ENCODE peak calls at places on chromosomes 7 and 10, in seven cellular contexts. One of them, this sample, is unnamed. For H3K4me1 and H3K27me3, the result is how much of the 10 kb centered on the place peaks cover.

GRCh38 chr7:84688671-84689070 is 494.1 kb upstream of the SEMA3A start:
- DNase-seq in tibial nerve: no peak
- DNase-seq in adrenal gland: no peak
- DNase-seq in colonic mucosa: no peak
- DNase-seq in body of pancreas: no peak
- DNase-seq in CD8-positive, alpha-beta T cell: no peak
- DNase-seq in tibial artery: no peak
- DNase-seq in this sample: no peak

GRCh38 chr10:61397175-61397986 is 55.8 kb downstream of the TMEM26 start:
- DNase-seq in tibial nerve: no peak
- DNase-seq in adrenal gland: no peak
- DNase-seq in colonic mucosa: no peak
- DNase-seq in body of pancreas: no peak
- DNase-seq in CD8-positive, alpha-beta T cell: no peak
- DNase-seq in tibial artery: no peak
- DNase-seq in this sample: no peak

GRCh38 chr10:24416248-24416647 is 207.3 kb downstream of the KIAA1217 start:
- DNase-seq in tibial nerve: peak
- DNase-seq in adrenal gland: no peak
- DNase-seq in colonic mucosa: no peak
- DNase-seq in body of pancreas: no peak
- DNase-seq in CD8-positive, alpha-beta T cell: no peak
- DNase-seq in tibial artery: no peak
- DNase-seq in this sample: no peak

GRCh38 chr7:1920266-1920681 is 250.2 kb downstream of the ELFN1 start:
- DNase-seq in tibial nerve: no peak
- DNase-seq in adrenal gland: peak
- DNase-seq in colonic mucosa: no peak
- DNase-seq in body of pancreas: no peak
- DNase-seq in CD8-positive, alpha-beta T cell: no peak
- DNase-seq in tibial artery: no peak
- DNase-seq in this sample: no peak

GRCh38 chr7:3232228-3232627 is 68.8 kb upstream of the SDK1 start:
- DNase-seq in tibial nerve: no peak
- DNase-seq in adrenal gland: no peak
- DNase-seq in colonic mucosa: no peak
- DNase-seq in body of pancreas: no peak
- DNase-seq in CD8-positive, alpha-beta T cell: no peak
- DNase-seq in tibial artery: peak
- DNase-seq in this sample: no peak

GRCh38 chr7:39085590-39086049 is 107.9 kb downstream of the POU6F2 start:
- DNase-seq in tibial nerve: no peak
- DNase-seq in adrenal gland: peak
- DNase-seq in colonic mucosa: no peak
- DNase-seq in body of pancreas: no peak
- DNase-seq in CD8-positive, alpha-beta T cell: no peak
- DNase-seq in tibial artery: no peak
- DNase-seq in this sample: no peak

GRCh38 chr7:22672892-22673637 is 53.9 kb upstream of the IL6 start:
- DNase-seq in tibial nerve: no peak
- DNase-seq in adrenal gland: no peak
- DNase-seq in colonic mucosa: no peak
- DNase-seq in body of pancreas: no peak
- DNase-seq in CD8-positive, alpha-beta T cell: no peak
- DNase-seq in tibial artery: no peak
- DNase-seq in this sample: no peak

GRCh38 chr7:2720024-2720423 is 32.0 kb downstream of the AMZ1 start:
- DNase-seq in tibial nerve: no peak
- DNase-seq in adrenal gland: no peak
- DNase-seq in colonic mucosa: no peak
- DNase-seq in body of pancreas: no peak
- DNase-seq in CD8-positive, alpha-beta T cell: no peak
- DNase-seq in tibial artery: no peak
- DNase-seq in this sample: no peak

GRCh38 chr7:133300097-133300496 is 47.2 kb downstream of the EXOC4 start:
- DNase-seq in tibial nerve: no peak
- DNase-seq in adrenal gland: no peak
- DNase-seq in colonic mucosa: no peak
- DNase-seq in body of pancreas: no peak
- DNase-seq in CD8-positive, alpha-beta T cell: no peak
- DNase-seq in tibial artery: no peak
- DNase-seq in this sample: no peak

GRCh38 chr10:43963793-43964425 is 315.2 kb upstream of the ZNF32 start:
- DNase-seq in tibial nerve: no peak
- DNase-seq in adrenal gland: no peak
- DNase-seq in colonic mucosa: no peak
- DNase-seq in body of pancreas: no peak
- DNase-seq in CD8-positive, alpha-beta T cell: no peak
- DNase-seq in tibial artery: peak
- DNase-seq in this sample: peak

GRCh38 chr7:123637203-123637602 is 18.5 kb upstream of the LMOD2 start:
- DNase-seq in tibial nerve: no peak
- DNase-seq in adrenal gland: peak
- DNase-seq in colonic mucosa: no peak
- DNase-seq in body of pancreas: no peak
- DNase-seq in CD8-positive, alpha-beta T cell: no peak
- DNase-seq in tibial artery: no peak
- DNase-seq in this sample: no peak

GRCh38 chr7:17362439-17363095 is 64.1 kb downstream of the AHR start:
- DNase-seq in tibial nerve: no peak
- DNase-seq in adrenal gland: no peak
- DNase-seq in colonic mucosa: no peak
- DNase-seq in body of pancreas: no peak
- DNase-seq in CD8-positive, alpha-beta T cell: no peak
- DNase-seq in tibial artery: no peak
- DNase-seq in this sample: no peak

GRCh38 chr7:17027143-17027802 is 145.5 kb upstream of the AGR3 start:
- DNase-seq in tibial nerve: no peak
- DNase-seq in adrenal gland: no peak
- DNase-seq in colonic mucosa: no peak
- DNase-seq in body of pancreas: no peak
- DNase-seq in CD8-positive, alpha-beta T cell: no peak
- DNase-seq in tibial artery: no peak
- DNase-seq in this sample: no peak

GRCh38 chr10:43781480-43782361 is 133.0 kb upstream of the ZNF32 start:
- DNase-seq in tibial nerve: no peak
- DNase-seq in adrenal gland: no peak
- DNase-seq in colonic mucosa: no peak
- DNase-seq in body of pancreas: peak
- DNase-seq in CD8-positive, alpha-beta T cell: no peak
- DNase-seq in tibial artery: no peak
- DNase-seq in this sample: no peak

GRCh38 chr10:17029581-17030271 is 99.9 kb downstream of the CUBN start:
- DNase-seq in tibial nerve: peak
- DNase-seq in adrenal gland: peak
- DNase-seq in colonic mucosa: peak
- DNase-seq in body of pancreas: peak
- DNase-seq in CD8-positive, alpha-beta T cell: peak
- DNase-seq in tibial artery: peak
- DNase-seq in this sample: peak

GRCh38 chr7:67788689-67789088 is 792.1 kb downstream of the TYW1 start:
- DNase-seq in tibial nerve: no peak
- DNase-seq in adrenal gland: peak
- DNase-seq in colonic mucosa: no peak
- DNase-seq in body of pancreas: no peak
- DNase-seq in CD8-positive, alpha-beta T cell: no peak
- DNase-seq in tibial artery: no peak
- DNase-seq in this sample: no peak
- TF ChIP-seq CTCF in tibial nerve: peak
- TF ChIP-seq CTCF in adrenal gland: peak
- TF ChIP-seq CTCF in colonic mucosa: no peak
- TF ChIP-seq CTCF in body of pancreas: peak
- TF ChIP-seq CTCF in CD8-positive, alpha-beta T cell: no peak
- TF ChIP-seq CTCF in tibial artery: no peak
- TF ChIP-seq CTCF in this sample: no peak

DNA sequence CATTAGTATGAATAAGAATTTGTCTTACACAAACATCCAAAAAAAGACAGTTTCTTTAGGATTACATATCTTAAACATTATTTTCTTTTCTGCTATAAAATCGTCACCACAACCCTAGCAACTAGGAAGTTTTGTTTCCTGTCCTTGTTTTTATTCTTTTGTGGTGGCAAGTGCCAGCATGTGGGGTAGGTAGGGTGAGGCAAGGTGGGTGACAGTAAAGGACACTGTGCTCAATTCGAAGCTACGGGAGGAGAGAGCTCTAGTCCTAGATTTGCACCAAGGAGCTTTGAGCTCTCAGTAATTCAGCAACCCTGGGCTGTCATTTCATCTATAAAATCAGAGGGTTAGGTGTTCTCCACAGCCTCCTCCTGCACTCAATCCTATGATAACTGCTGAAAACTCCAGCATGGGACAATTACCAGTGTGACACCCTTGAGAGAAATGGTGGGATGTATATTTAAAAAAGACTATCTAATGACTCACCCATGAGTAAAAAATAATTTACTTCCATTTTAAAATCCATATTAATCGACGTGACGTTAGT is 187.1 kb downstream of the FAM107B start:
- DNase-seq in tibial nerve: no peak
- DNase-seq in adrenal gland: no peak
- DNase-seq in colonic mucosa: no peak
- DNase-seq in body of pancreas: no peak
- DNase-seq in CD8-positive, alpha-beta T cell: no peak
- DNase-seq in tibial artery: no peak
- DNase-seq in this sample: no peak
- H3K4me1 ChIP-seq in tibial nerve: under half
- H3K4me1 ChIP-seq in adrenal gland: under half
- H3K4me1 ChIP-seq in colonic mucosa: under half
- H3K4me1 ChIP-seq in body of pancreas: half or more
- H3K4me1 ChIP-seq in CD8-positive, alpha-beta T cell: half or more
- H3K4me1 ChIP-seq in tibial artery: under half
- H3K4me1 ChIP-seq in this sample: under half

GRCh38 chr7:76268376-76268775 is 34.1 kb upstream of the HSPB1 start:
- DNase-seq in tibial nerve: no peak
- DNase-seq in adrenal gland: no peak
- DNase-seq in colonic mucosa: no peak
- DNase-seq in body of pancreas: no peak
- DNase-seq in CD8-positive, alpha-beta T cell: no peak
- DNase-seq in tibial artery: no peak
- DNase-seq in this sample: no peak
- H3K27me3 ChIP-seq in tibial nerve: under half
- H3K27me3 ChIP-seq in adrenal gland: under half
- H3K27me3 ChIP-seq in colonic mucosa: under half
- H3K27me3 ChIP-seq in body of pancreas: under half
- H3K27me3 ChIP-seq in CD8-positive, alpha-beta T cell: under half
- H3K27me3 ChIP-seq in tibial artery: half or more
- H3K27me3 ChIP-seq in this sample: half or more

GRCh38 chr7:157885140-157885539 is 548.3 kb downstream of the DNAJB6 start:
- DNase-seq in tibial nerve: no peak
- DNase-seq in adrenal gland: no peak
- DNase-seq in colonic mucosa: no peak
- DNase-seq in body of pancreas: no peak
- DNase-seq in CD8-positive, alpha-beta T cell: no peak
- DNase-seq in tibial artery: no peak
- DNase-seq in this sample: no peak

GRCh38 chr7:157886261-157886660 is 549.5 kb downstream of the DNAJB6 start:
- DNase-seq in tibial nerve: no peak
- DNase-seq in adrenal gland: no peak
- DNase-seq in colonic mucosa: no peak
- DNase-seq in body of pancreas: no peak
- DNase-seq in CD8-positive, alpha-beta T cell: no peak
- DNase-seq in tibial artery: no peak
- DNase-seq in this sample: no peak

GRCh38 chr7:157888579-157888978 is 551.8 kb downstream of the DNAJB6 start:
- DNase-seq in tibial nerve: no peak
- DNase-seq in adrenal gland: no peak
- DNase-seq in colonic mucosa: no peak
- DNase-seq in body of pancreas: no peak
- DNase-seq in CD8-positive, alpha-beta T cell: no peak
- DNase-seq in tibial artery: peak
- DNase-seq in this sample: no peak

GRCh38 chr7:157886711-157887110 is 549.9 kb downstream of the DNAJB6 start:
- DNase-seq in tibial nerve: no peak
- DNase-seq in adrenal gland: no peak
- DNase-seq in colonic mucosa: no peak
- DNase-seq in body of pancreas: no peak
- DNase-seq in CD8-positive, alpha-beta T cell: no peak
- DNase-seq in tibial artery: no peak
- DNase-seq in this sample: no peak

GRCh38 chr7:157887400-157887799 is 550.6 kb downstream of the DNAJB6 start:
- DNase-seq in tibial nerve: no peak
- DNase-seq in adrenal gland: no peak
- DNase-seq in colonic mucosa: no peak
- DNase-seq in body of pancreas: no peak
- DNase-seq in CD8-positive, alpha-beta T cell: no peak
- DNase-seq in tibial artery: no peak
- DNase-seq in this sample: no peak
- TF ChIP-seq CTCF in tibial nerve: no peak
- TF ChIP-seq CTCF in adrenal gland: no peak
- TF ChIP-seq CTCF in colonic mucosa: no peak
- TF ChIP-seq CTCF in body of pancreas: no peak
- TF ChIP-seq CTCF in CD8-positive, alpha-beta T cell: no peak
- TF ChIP-seq CTCF in tibial artery: no peak
- TF ChIP-seq CTCF in this sample: no peak

GRCh38 chr10:103451871-103452713 is at the start of gene CALHM2:
- DNase-seq in tibial nerve: peak
- DNase-seq in adrenal gland: peak
- DNase-seq in colonic mucosa: peak
- DNase-seq in body of pancreas: peak
- DNase-seq in CD8-positive, alpha-beta T cell: peak
- DNase-seq in tibial artery: peak
- DNase-seq in this sample: peak
- H3K4me1 ChIP-seq in tibial nerve: under half
- H3K4me1 ChIP-seq in adrenal gland: under half
- H3K4me1 ChIP-seq in colonic mucosa: under half
- H3K4me1 ChIP-seq in body of pancreas: under half
- H3K4me1 ChIP-seq in CD8-positive, alpha-beta T cell: under half
- H3K4me1 ChIP-seq in tibial artery: under half
- H3K4me1 ChIP-seq in this sample: under half

GRCh38 chr7:151304856-151305255 is 36.8 kb upstream of the NUB1 start:
- DNase-seq in tibial nerve: no peak
- DNase-seq in adrenal gland: no peak
- DNase-seq in colonic mucosa: no peak
- DNase-seq in body of pancreas: no peak
- DNase-seq in CD8-positive, alpha-beta T cell: no peak
- DNase-seq in tibial artery: no peak
- DNase-seq in this sample: no peak
- H3K27me3 ChIP-seq in tibial nerve: under half
- H3K27me3 ChIP-seq in adrenal gland: under half
- H3K27me3 ChIP-seq in colonic mucosa: under half
- H3K27me3 ChIP-seq in body of pancreas: under half
- H3K27me3 ChIP-seq in CD8-positive, alpha-beta T cell: under half
- H3K27me3 ChIP-seq in tibial artery: half or more
- H3K27me3 ChIP-seq in this sample: under half

DNA sequence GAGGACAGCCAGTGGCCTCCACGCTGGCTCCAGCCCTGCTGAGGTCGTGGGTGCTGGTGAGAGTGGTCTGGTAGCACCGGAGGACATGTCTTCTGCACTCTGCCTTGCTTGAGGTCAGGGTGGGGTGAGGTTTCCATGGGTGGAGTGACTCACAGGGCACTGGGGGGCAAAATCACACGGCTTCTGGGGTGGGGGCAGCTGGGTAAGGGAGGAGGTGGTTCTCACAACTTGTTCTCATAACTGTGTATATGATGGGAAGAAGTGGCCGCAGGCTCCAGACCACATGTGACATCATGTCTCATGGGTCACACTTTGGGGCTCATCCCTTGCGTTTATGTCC is 868 bp upstream of the PRF1 start:
- DNase-seq in tibial nerve: no peak
- DNase-seq in adrenal gland: no peak
- DNase-seq in colonic mucosa: no peak
- DNase-seq in body of pancreas: no peak
- DNase-seq in CD8-positive, alpha-beta T cell: peak
- DNase-seq in tibial artery: no peak
- DNase-seq in this sample: no peak
- TF ChIP-seq CTCF in tibial nerve: no peak
- TF ChIP-seq CTCF in adrenal gland: no peak
- TF ChIP-seq CTCF in colonic mucosa: no peak
- TF ChIP-seq CTCF in body of pancreas: no peak
- TF ChIP-seq CTCF in CD8-positive, alpha-beta T cell: no peak
- TF ChIP-seq CTCF in tibial artery: no peak
- TF ChIP-seq CTCF in this sample: no peak

GRCh38 chr10:109893371-109893770 is 29.9 kb downstream of the XPNPEP1 start:
- DNase-seq in tibial nerve: no peak
- DNase-seq in adrenal gland: no peak
- DNase-seq in colonic mucosa: no peak
- DNase-seq in body of pancreas: no peak
- DNase-seq in CD8-positive, alpha-beta T cell: no peak
- DNase-seq in tibial artery: no peak
- DNase-seq in this sample: no peak
- H3K4me1 ChIP-seq in tibial nerve: under half
- H3K4me1 ChIP-seq in adrenal gland: under half
- H3K4me1 ChIP-seq in colonic mucosa: under half
- H3K4me1 ChIP-seq in body of pancreas: half or more
- H3K4me1 ChIP-seq in CD8-positive, alpha-beta T cell: under half
- H3K4me1 ChIP-seq in tibial artery: half or more
- H3K4me1 ChIP-seq in this sample: under half